ENCODE peak calls at places on chromosomes 13 and 19, in seven cellular contexts. L is astrocyte, T is body of pancreas, S is heart left ventricle, U is neural progenitor cell, I is transverse colon, X is natural killer cell. K is an unnamed sample.

GRCh38 chr13:113852536-113853517 is 11.0 kb downstream of the GAS6 start:
- DNase-seq in X (peak; percentile 11), I (no peak), T (peak; percentile 1), L (no peak), S (no peak), U (no peak), K (no peak)

GRCh38 chr19:1291761-1292418 is 6.2 kb downstream of the EFNA2 start:
- DNase-seq in X (no peak), L (no peak), T (no peak), I (peak; percentile 61), S (no peak), U (no peak), K (no peak)

GRCh38 chr19:15181394-15181793 is 19.4 kb downstream of the NOTCH3 start:
- DNase-seq in U (no peak), T (no peak), L (no peak), I (no peak), S (no peak), X (no peak), K (no peak)

GRCh38 chr13:105655046-105655445 is 880.4 kb downstream of the EFNB2 start:
- DNase-seq in I (no peak), X (no peak), L (peak; percentile 79), U (no peak), T (no peak), S (no peak), K (no peak)

GRCh38 chr19:37334179-37335071 is 36.5 kb upstream of the ZNF527 start:
- DNase-seq in I (peak; percentile 92), L (peak; percentile 84), U (peak; percentile 95), T (peak; percentile 94), X (peak; percentile 79), S (peak; percentile 96), K (peak; percentile 68)

GRCh38 chr19:47542030-47542475 is 27.2 kb upstream of the NAPA start:
- DNase-seq in T (no peak), I (peak; percentile 24), S (peak; percentile 47), L (no peak), U (no peak), X (peak; percentile 25), K (no peak)

GRCh38 chr13:113545455-113545930 is 39.1 kb upstream of the TFDP1 start:
- DNase-seq in L (no peak), S (peak; percentile 42), I (peak; percentile 8), X (no peak), U (no peak), T (no peak), K (no peak)

GRCh38 chr19:19119325-19120237 is 18.7 kb downstream of the TMEM161A start:
- DNase-seq in I (no peak), T (no peak), S (no peak), U (no peak), L (no peak), X (no peak), K (no peak)

GRCh38 chr13:34277971-34278370 is 460.0 kb downstream of the RFC3 start:
- DNase-seq in I (no peak), S (no peak), X (no peak), L (no peak), T (no peak), U (no peak), K (no peak)

GRCh38 chr19:46660008-46660517 is 919 bp downstream of the DACT3 start:
- DNase-seq in T (no peak), L (no peak), X (no peak), I (no peak), S (peak; percentile 43), U (peak; percentile 71), K (no peak)

DNA sequence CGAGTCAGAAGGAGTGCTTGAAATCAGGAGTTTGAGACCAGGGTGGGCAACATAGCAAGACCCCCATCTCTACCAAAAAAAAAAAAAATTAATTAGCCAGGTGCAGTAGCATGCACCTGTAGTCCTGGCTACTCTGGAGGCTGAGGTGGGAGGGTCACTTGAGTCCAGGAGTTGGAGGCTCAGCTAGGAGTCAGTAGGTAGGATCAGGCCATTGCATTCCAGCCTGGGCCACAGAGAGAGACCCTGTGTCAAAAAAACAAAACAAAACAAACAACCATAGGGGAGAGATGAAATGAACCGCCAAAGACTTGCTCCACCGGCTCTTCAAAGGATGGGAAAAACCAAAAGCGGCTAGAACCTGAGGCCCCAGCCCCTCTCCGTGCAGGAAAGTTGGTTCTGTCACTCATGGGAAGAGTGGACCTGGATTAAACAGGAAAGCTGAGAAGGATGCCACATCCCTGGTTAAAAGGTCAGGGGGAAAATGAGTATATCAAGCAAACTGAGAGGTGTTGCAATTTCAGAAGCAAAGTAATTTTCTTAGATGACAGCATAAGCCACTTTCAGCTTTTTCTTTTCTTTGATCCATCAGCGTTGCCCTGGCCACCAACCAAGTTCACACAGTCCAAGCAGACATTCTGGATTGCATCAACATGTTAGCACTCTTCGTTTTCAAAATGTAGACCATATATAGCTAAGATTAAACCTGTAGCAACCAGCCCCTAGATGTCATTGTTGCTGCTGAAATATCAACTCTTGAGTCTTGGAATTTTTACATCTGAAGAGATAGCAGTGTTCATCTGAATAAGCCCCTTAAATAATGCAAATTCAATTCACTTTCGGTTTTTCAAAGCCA is 8.9 kb upstream of the ZNF507 start:
- DNase-seq in L (no peak), T (no peak), I (no peak), X (no peak), U (no peak), S (peak; percentile 36), K (no peak)
- TF ChIP-seq CTCF in L (no peak), T (no peak), I (no peak), X (no peak), U (no peak), S (peak; percentile 9), K (no peak)

DNA sequence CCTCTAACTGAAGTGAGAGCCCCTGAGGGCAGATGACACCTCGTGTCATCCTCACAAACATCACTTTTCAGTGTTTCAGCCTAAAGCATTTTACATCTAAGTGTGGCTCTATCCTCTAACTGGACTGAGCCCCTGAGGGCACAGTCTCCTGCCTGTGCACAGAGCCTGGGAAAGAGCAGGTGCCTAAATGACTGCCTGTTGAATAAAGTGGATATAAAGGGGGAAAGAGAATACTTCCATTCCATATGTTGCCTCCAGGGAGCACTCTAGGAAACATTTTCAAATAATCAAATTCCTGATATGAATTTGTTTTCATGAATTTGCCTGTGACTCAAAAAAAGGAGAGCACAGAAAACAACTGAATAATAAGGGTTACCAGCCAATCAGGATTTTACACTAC is 32.2 kb downstream of the CNMD start:
- DNase-seq in X (no peak), S (no peak), U (no peak), L (no peak), T (no peak), I (no peak), K (no peak)
- TF ChIP-seq CTCF in X (no peak), S (no peak), U (no peak), L (no peak), T (no peak), I (no peak), K (no peak)

GRCh38 chr19:17555480-17555928 is at the start of gene COLGALT1:
- DNase-seq in L (peak; percentile 82), I (peak; percentile 100), X (peak; percentile 97), U (peak; percentile 100), T (peak; percentile 99), S (peak; percentile 99), K (peak; percentile 92)
- TF ChIP-seq CTCF in L (no peak), I (no peak), X (no peak), U (no peak), T (no peak), S (no peak), K (no peak)

GRCh38 chr19:56348289-56348877 is 33.7 kb upstream of the ZSCAN5A start:
- DNase-seq in X (no peak), I (no peak), L (no peak), U (peak; percentile 31), S (no peak), T (no peak), K (no peak)
- TF ChIP-seq CTCF in X (no peak), I (no peak), L (no peak), U (peak; percentile 57), S (peak; percentile 29), T (no peak), K (peak; percentile 30)

K was measured in progenitor cell of endocrine pancreas.